ENCODE peak calls at places on chromosome X, in four cellular contexts. X is testis, K is OCI-LY7, N is IMR-90. G is an unnamed sample.

GRCh38 chrX:71144651-71145050 is at the start of gene NLGN3:
- DNase-seq in X (peak; percentile 20), K (no peak), N (no peak), G (no peak)

GRCh38 chrX:70132244-70132643 is 1.0 kb upstream of the IGBP1 start:
- DNase-seq in X (no peak), K (peak; percentile 35), N (no peak), G (no peak)

GRCh38 chrX:155263854-155264628 is at the start of gene RAB39B:
- DNase-seq in X (peak; percentile 79), K (peak; percentile 76), N (peak; percentile 68), G (peak; percentile 69)

GRCh38 chrX:2691543-2692220 is 587 bp downstream of the CD99 start:
- DNase-seq in X (peak; percentile 72), K (peak; percentile 35), N (peak; percentile 31), G (no peak)

GRCh38 chrX:155086202-155086840 is 15.0 kb downstream of the BRCC3 start:
- DNase-seq in X (peak; percentile 39), K (peak; percentile 44), N (peak; percentile 12), G (peak; percentile 45)

GRCh38 chrX:148600131-148600530 is 99.7 kb downstream of the AFF2 start:
- DNase-seq in X (no peak), K (no peak), N (no peak), G (no peak)

GRCh38 chrX:36867143-36867542 is 141.0 kb upstream of the FAM47C start:
- DNase-seq in X (no peak), K (peak; percentile 16), N (peak; percentile 9), G (no peak)

GRCh38 chrX:28888421-28888820 is 301.2 kb downstream of the IL1RAPL1 start:
- DNase-seq in X (no peak), K (no peak), N (peak; percentile 70), G (no peak)

GRCh38 chrX:104113237-104113965 is 1.1 kb downstream of the ZCCHC18 start:
- DNase-seq in X (peak; percentile 62), K (peak; percentile 70), N (peak; percentile 53), G (peak; percentile 66)

GRCh38 chrX:136272325-136272724 is 21.1 kb upstream of the MAP7D3 start:
- DNase-seq in X (no peak), K (no peak), N (no peak), G (no peak)

GRCh38 chrX:103919336-103919682 is 43.1 kb upstream of the TMSB15B start:
- DNase-seq in X (no peak), K (peak; percentile 73), N (peak; percentile 51), G (peak; percentile 10)

GRCh38 chrX:20527458-20528099 is 260.9 kb upstream of the RPS6KA3 start:
- DNase-seq in X (no peak), K (peak; percentile 28), N (peak; percentile 38), G (peak; percentile 46)

GRCh38 chrX:106698693-106699092 is 27.8 kb upstream of the RNF128 start:
- DNase-seq in X (no peak), K (no peak), N (peak; percentile 67), G (no peak)

GRCh38 chrX:86910027-86910426 is 607.6 kb upstream of the KLHL4 start:
- DNase-seq in X (no peak), K (no peak), N (no peak), G (no peak)

GRCh38 chrX:20729421-20729820 is 462.7 kb upstream of the RPS6KA3 start:
- DNase-seq in X (no peak), K (no peak), N (no peak), G (no peak)

GRCh38 chrX:151488677-151489076 is 74.8 kb upstream of the PASD1 start:
- DNase-seq in X (no peak), K (peak; percentile 2), N (no peak), G (peak; percentile 21)

GRCh38 chrX:134362560-134363089 is 97.3 kb upstream of the HPRT1 start:
- DNase-seq in X (no peak), K (no peak), N (no peak), G (no peak)

GRCh38 chrX:121570072-121570841 is 522.8 kb downstream of the GLUD2 start:
- DNase-seq in X (peak; percentile 17), K (no peak), N (no peak), G (no peak)

DNA sequence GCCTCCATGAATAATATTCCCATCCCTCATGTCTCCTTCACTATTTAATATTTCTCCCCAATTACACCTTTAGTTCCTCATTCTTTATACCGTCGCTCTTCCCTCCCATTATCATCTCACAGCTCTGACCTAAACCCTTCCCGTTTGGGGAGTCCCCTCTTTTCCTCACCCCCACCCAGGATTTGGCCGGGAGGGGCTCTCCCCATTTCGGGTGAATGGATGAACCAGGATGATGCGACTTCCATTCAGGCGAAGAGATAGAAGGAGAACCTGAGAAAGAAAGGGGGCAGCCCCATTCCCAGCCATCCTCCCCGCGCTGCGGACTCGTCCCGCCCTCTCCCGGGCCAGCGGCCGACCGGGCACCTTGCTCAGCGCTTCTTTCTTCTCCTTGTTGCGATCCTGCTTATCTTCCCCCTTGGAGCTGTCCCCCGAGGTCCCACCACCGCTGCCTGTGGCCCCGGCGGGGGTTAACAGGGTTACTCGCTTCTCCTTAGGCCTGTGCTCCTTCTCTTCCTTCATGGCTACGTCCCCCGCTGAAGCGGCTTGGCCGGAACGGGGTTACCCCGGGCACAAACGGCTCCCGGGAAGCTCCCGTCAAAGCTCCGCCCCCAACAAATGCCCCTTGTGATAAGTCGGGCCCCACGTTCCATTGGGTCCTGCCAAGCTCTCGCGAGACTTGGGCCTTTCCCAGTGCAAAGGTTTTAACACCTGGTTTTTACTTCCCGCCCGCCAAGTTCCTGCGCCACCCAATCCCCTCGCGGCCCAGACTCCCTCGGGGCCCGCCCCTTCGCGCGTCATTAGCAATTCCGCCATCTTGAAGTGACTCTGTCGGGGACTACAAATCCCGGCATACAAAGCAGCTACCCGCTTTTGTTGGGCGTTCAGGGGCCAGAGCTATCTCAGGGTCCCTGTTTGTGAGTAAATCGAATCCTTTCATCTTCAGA is at the start of gene UPF3B:
- DNase-seq in X (peak; percentile 97), K (peak; percentile 98), N (peak; percentile 98), G (peak; percentile 96)
- H3K36me3 ChIP-seq in X (no peaks in the 10 kb centered on the region), K (peaks cover 39% of the 10 kb centered on the region), N (no peaks in the 10 kb centered on the region), G (no peaks in the 10 kb centered on the region)

DNA sequence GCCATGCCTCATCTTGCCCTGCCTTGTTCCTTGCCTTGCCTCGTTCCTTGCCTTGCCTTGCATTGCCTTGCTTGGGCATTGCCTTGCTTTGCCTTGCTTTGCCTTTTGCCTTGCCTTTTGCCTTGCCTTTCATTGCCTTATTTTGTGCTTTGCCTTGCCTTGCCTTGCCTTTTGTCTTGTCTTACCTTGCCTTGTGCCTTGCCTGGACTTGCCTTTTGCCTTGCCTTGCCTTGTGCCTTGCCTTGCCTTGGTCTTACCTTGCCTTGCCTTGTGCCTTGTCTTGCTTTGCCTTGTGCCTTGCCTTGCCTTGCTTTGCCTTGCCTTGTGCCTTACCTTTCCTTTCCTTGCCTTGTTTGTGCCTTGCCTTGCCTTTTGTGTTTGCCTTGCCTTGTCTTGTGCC is 88.2 kb downstream of the TAB3 start:
- DNase-seq in X (no peak), K (no peak), N (no peak), G (no peak)
- H3K9me3 ChIP-seq in X (no peaks in the 10 kb centered on the region), K (no peaks in the 10 kb centered on the region), N (peaks cover 23% of the 10 kb centered on the region), G (no peaks in the 10 kb centered on the region)

GRCh38 chrX:40661489-40661888 is 14.1 kb upstream of the CXorf38 start:
- DNase-seq in X (no peak), K (no peak), N (no peak), G (no peak)
- H3K36me3 ChIP-seq in X (no peaks in the 10 kb centered on the region), K (peaks cover 56% of the 10 kb centered on the region), N (peaks cover 10% of the 10 kb centered on the region), G (peaks cover 9% of the 10 kb centered on the region)

GRCh38 chrX:809081-809480 is 178.5 kb downstream of the SHOX start:
- DNase-seq in X (no peak), K (no peak), N (no peak), G (no peak)
- H3K9me3 ChIP-seq in X (no peaks in the 10 kb centered on the region), K (no peaks in the 10 kb centered on the region), N (peaks cover 22% of the 10 kb centered on the region), G (no peaks in the 10 kb centered on the region)

GRCh38 chrX:154032156-154032555 is 12.5 kb upstream of the IRAK1 start:
- DNase-seq in X (no peak), K (no peak), N (no peak), G (no peak)
- H3K36me3 ChIP-seq in X (no peaks in the 10 kb centered on the region), K (peaks cover 27% of the 10 kb centered on the region), N (peaks cover 16% of the 10 kb centered on the region), G (peaks cover 5% of the 10 kb centered on the region)

GRCh38 chrX:129686422-129686948 is 31.7 kb upstream of the APLN start:
- DNase-seq in X (peak; percentile 70), K (no peak), N (peak; percentile 5), G (no peak)
- H3K9me3 ChIP-seq in X (no peaks in the 10 kb centered on the region), K (no peaks in the 10 kb centered on the region), N (no peaks in the 10 kb centered on the region), G (no peaks in the 10 kb centered on the region)

DNA sequence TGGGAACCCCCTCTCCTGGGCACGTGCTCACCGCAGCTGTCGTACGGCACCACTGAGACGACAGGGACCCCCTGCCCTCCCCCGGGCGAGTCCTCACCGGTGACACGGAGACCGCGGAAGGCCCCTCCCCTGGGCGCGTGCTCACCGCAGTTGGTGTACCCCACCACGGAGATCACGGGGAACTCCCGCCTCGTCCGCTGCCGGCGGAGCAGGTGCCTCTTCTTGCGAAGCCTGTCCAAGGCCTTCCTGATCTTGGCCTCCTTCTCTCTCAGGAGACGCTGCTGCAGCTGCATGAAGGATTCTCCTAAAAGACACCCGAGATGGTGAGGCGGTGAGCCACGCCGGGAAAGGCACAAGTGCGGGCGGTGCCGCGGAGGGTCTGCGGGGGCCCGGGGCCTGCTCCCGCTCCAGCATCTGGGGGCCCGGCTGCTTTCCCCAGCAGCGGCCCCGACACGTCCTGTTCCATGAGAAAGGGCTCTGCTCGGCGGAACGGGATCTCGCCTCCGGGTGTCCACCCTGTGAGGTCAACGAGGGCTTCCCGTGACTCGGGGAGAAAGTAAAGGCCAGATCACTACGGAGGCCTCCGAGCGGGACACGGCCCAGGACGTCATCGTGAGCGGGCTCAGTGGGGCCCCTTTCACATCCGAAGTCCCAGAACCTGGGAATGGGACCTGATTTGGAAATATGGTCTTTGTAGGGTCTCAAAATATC is 5.8 kb downstream of the GTPBP6 start:
- DNase-seq in X (no peak), K (no peak), N (no peak), G (no peak)
- H3K36me3 ChIP-seq in X (no peaks in the 10 kb centered on the region), K (peaks cover 77% of the 10 kb centered on the region), N (peaks cover 56% of the 10 kb centered on the region), G (peaks cover 16% of the 10 kb centered on the region)

DNA sequence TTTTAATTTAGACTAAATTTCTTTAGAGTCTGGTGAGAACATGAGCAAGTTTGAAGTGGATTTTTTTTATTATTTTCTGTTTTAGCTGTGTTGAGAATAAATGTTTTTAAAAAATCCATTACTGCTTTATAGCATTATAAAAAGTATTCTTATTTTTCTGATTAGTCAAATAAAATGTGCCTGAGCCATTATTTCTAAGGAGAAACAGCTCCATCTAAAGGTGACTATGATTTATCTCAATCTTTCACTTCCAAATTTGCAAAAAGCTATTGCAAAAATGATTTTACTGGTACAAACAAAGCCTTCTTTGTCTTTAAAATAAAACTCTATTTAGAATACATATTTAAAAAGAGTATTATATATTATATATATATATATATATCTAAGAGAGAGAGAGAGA is 959.2 kb downstream of the FAM133A start:
- DNase-seq in X (no peak), K (no peak), N (no peak), G (no peak)
- H3K9me3 ChIP-seq in X (no peaks in the 10 kb centered on the region), K (no peaks in the 10 kb centered on the region), N (peaks cover 2% of the 10 kb centered on the region), G (no peaks in the 10 kb centered on the region)

GRCh38 chrX:139787601-139788000 is 79.6 kb upstream of the MCF2 start:
- DNase-seq in X (no peak), K (no peak), N (no peak), G (no peak)
- H3K36me3 ChIP-seq in X (no peaks in the 10 kb centered on the region), K (peaks cover 38% of the 10 kb centered on the region), N (peaks cover 4% of the 10 kb centered on the region), G (no peaks in the 10 kb centered on the region)

DNA sequence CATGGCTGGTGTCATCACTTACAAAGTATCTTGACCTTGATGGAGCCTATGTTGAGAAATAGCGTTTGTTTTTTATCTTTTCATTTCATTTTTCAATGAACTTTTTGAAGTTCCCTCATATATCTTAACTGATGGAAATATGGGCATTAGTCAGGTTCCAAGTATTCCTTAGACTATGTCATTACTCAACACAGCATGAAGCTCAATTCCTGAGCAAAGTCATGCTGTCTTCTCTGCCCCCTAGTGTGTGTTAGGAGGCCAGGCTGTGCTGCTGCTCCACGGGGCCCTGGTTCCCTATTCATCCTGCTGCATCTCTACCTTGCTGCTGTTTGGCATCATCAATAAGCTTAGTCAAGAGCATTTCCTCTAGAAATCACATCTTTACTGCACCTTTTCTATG is 40.9 kb downstream of the GPR143 start:
- DNase-seq in X (no peak), K (no peak), N (peak; percentile 27), G (no peak)
- H3K9me3 ChIP-seq in X (no peaks in the 10 kb centered on the region), K (no peaks in the 10 kb centered on the region), N (peaks cover 35% of the 10 kb centered on the region), G (no peaks in the 10 kb centered on the region)

G was measured in BE2C.